ENCODE peak calls at places on chromosomes 12 and 14, in four cellular contexts. P is AG04450, R is fibroblast of mammary gland, M is prostate gland. N is an unnamed sample.

GRCh38 chr14:66503532-66503931 is 4.4 kb upstream of the GPHN start:
- DNase-seq in P (no peak), M (no peak), R (peak), N (no peak)

GRCh38 chr12:13211859-13212664 is 15.5 kb downstream of the EMP1 start:
- DNase-seq in R (peak), M (peak), P (no peak), N (no peak)

GRCh38 chr12:2555487-2556082 is 239.2 kb upstream of the FKBP4 start:
- DNase-seq in M (no peak), P (no peak), R (no peak), N (no peak)

GRCh38 chr14:104665663-104666522 is 23.5 kb upstream of the INF2 start:
- DNase-seq in M (no peak), R (no peak), P (no peak), N (no peak)

GRCh38 chr12:90023207-90023870 is 314.7 kb upstream of the ATP2B1 start:
- DNase-seq in P (no peak), R (no peak), M (no peak), N (no peak)

GRCh38 chr12:42473130-42473529 is 116.4 kb downstream of the PRICKLE1 start:
- DNase-seq in M (no peak), R (peak), P (no peak), N (peak)

GRCh38 chr12:111616177-111616623 is 17.1 kb upstream of the ATXN2 start:
- DNase-seq in R (peak), M (no peak), P (no peak), N (no peak)

GRCh38 chr14:51481643-51482042 is 170.1 kb upstream of the FRMD6 start:
- DNase-seq in M (no peak), P (no peak), R (no peak), N (no peak)

GRCh38 chr12:47965581-47965980 is 2.2 kb downstream of the TMEM106C start:
- DNase-seq in M (no peak), P (no peak), R (no peak), N (no peak)

GRCh38 chr12:575948-576612 is 87.2 kb downstream of the NINJ2 start:
- DNase-seq in M (peak), P (no peak), R (peak), N (no peak)

GRCh38 chr12:132480620-132481132 is 9.3 kb upstream of the FBRSL1 start:
- DNase-seq in M (no peak), P (no peak), R (no peak), N (no peak)

GRCh38 chr12:49345048-49345839 is 1.4 kb upstream of the DNAJC22 start:
- DNase-seq in P (no peak), M (no peak), R (no peak), N (no peak)

GRCh38 chr14:26394114-26394855 is 203.5 kb downstream of the NOVA1 start:
- DNase-seq in P (no peak), R (peak), M (no peak), N (no peak)

GRCh38 chr12:7129647-7130536 is at the start of gene CLSTN3:
- DNase-seq in M (peak), R (peak), P (no peak), N (no peak)

GRCh38 chr14:95452176-95452889 is 64.1 kb downstream of the SYNE3 start:
- DNase-seq in R (no peak), M (no peak), P (no peak), N (no peak)

GRCh38 chr12:67797769-67798168 is 149.2 kb downstream of the DYRK2 start:
- DNase-seq in P (no peak), R (no peak), M (no peak), N (no peak)

GRCh38 chr12:77947326-77947725 is 116.6 kb downstream of the NAV3 start:
- DNase-seq in R (peak), M (no peak), P (no peak), N (no peak)

GRCh38 chr14:91415794-91416743 is 1.6 kb downstream of the CCDC88C start:
- DNase-seq in M (peak), R (no peak), P (no peak), N (no peak)
- H3K4me3 ChIP-seq in M (peak), R (no peak), P (no peak), N (no peak)

GRCh38 chr14:102498678-102499265 is 10.8 kb downstream of the ANKRD9 start:
- DNase-seq in P (no peak), M (no peak), R (no peak), N (no peak)

GRCh38 chr14:102500190-102500661 is 9.3 kb downstream of the ANKRD9 start:
- DNase-seq in R (peak), M (peak), P (no peak), N (peak)

GRCh38 chr14:102498005-102498677 is 11.4 kb downstream of the ANKRD9 start:
- DNase-seq in R (peak), P (no peak), M (no peak), N (no peak)

GRCh38 chr14:102500724-102501123 is 8.9 kb downstream of the ANKRD9 start:
- DNase-seq in P (no peak), R (no peak), M (no peak), N (no peak)

GRCh38 chr14:102499401-102500189 is 10.0 kb downstream of the ANKRD9 start:
- DNase-seq in M (no peak), R (no peak), P (no peak), N (no peak)
- H3K4me3 ChIP-seq in M (no peak), R (no peak), P (no peak), N (no peak)

GRCh38 chr14:64569108-64570045 is 19.6 kb downstream of the PPP1R36 start:
- DNase-seq in P (no peak), M (no peak), R (peak), N (no peak)
- H3K4me3 ChIP-seq in P (no peak), M (no peak), R (no peak), N (no peak)

DNA sequence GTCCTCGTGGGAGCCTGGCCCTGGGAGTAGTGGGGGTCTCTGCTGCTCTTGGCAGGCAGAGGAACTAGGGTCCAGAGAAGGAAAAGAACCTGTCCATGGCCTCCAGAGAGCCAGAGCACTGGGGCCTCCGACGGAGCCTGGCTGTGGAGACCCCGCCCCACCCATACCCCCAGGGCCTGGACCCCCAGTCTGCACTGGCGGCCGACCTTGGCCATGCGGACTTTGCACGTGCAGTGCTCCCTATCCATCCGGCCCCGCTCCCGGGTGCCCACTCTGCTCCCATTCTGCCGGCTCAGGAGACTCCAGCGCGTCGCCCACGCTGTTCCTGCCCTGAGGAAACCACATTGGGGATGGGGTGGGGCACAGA is 1.1 kb downstream of the BEGAIN start:
- DNase-seq in P (no peak), M (no peak), R (no peak), N (no peak)
- H3K4me3 ChIP-seq in P (peak), M (peak), R (peak), N (peak)

GRCh38 chr14:93269341-93270068 is 62.4 kb downstream of the UBR7 start:
- DNase-seq in R (peak), P (peak), M (no peak), N (no peak)
- H3K4me3 ChIP-seq in R (no peak), P (no peak), M (no peak), N (no peak)

DNA sequence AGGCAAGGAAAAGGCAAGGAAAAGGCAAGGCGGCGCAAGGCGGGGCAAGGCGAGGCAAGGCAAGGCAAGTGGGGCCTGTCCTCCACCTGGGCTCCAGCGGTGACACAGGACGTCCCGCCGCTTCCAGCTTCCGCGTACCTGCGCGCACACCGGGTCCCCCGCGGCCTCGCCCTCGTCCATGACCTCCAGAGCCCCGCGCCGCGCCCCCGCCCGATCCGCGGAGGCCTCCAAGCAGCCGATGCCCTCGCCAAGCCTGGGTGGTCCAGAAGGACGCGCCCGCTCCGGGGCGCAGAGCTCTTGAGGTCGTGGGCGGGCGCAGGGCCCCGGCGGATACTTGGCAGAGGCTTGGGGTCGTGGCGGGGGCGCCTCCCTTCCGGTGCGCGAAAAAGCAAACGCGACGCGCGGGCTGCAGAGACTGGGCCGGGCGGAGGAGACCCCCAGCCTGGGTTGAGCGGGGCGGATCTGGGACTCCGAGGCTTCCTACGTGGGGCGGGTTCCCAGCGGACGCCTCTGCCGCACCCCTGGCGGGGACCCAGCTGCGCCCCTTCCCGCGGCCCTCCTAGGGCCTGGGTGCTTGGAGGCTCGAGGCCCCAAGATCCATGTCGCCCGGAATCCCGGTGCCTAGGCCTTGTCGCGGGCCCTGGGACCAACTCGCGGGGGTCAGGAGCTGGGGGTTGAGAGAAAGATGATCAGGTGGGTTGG is 60.7 kb upstream of the EIF5 start:
- DNase-seq in M (no peak), R (no peak), P (no peak), N (no peak)
- H3K4me3 ChIP-seq in M (peak), R (no peak), P (no peak), N (no peak)

GRCh38 chr14:75318353-75318752 is 39.7 kb downstream of the FOS start:
- DNase-seq in P (no peak), M (no peak), R (no peak), N (no peak)
- H3K4me3 ChIP-seq in P (no peak), M (no peak), R (no peak), N (no peak)

GRCh38 chr14:68589447-68590232 is 203.2 kb downstream of the ZFP36L1 start:
- DNase-seq in M (no peak), P (no peak), R (peak), N (peak)

GRCh38 chr14:68590233-68590535 is 202.7 kb downstream of the ZFP36L1 start:
- DNase-seq in R (no peak), P (no peak), M (peak), N (no peak)

GRCh38 chr14:68584786-68585185 is 208.1 kb downstream of the ZFP36L1 start:
- DNase-seq in M (no peak), R (no peak), P (no peak), N (no peak)

GRCh38 chr14:68583527-68584275 is 209.2 kb downstream of the ZFP36L1 start:
- DNase-seq in R (no peak), P (no peak), M (no peak), N (no peak)

DNA sequence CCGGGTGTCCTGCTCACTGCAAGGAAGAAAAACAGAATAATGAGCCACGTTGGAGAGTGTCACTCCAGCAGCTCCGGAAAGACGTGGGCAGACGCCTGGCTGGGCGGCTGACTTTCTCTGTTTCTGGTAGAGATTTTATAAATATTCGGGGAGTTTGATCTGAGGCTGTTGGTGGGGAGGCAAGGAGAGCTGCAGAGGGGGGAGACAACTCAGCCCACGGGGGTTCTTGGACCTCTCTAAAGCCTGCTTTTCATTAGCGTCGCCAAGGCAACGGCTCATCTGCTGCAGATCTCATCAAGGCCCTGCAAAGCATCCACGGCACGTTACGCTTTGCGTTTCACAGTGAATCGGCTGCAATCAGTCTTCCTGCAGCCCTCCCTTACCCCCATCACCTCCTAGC is 207.2 kb downstream of the ZFP36L1 start:
- DNase-seq in M (no peak), R (peak), P (no peak), N (no peak)
- H3K4me3 ChIP-seq in M (no peak), R (no peak), P (no peak), N (no peak)

GRCh38 chr12:104579716-104580495 is 123.2 kb downstream of the CHST11 start:
- DNase-seq in R (peak), M (no peak), P (no peak), N (no peak)
- H3K4me3 ChIP-seq in R (no peak), M (no peak), P (no peak), N (no peak)

GRCh38 chr12:123149088-123149827 is 1.6 kb downstream of the PITPNM2 start:
- DNase-seq in R (no peak), P (no peak), M (no peak), N (no peak)
- H3K4me3 ChIP-seq in R (no peak), P (peak), M (no peak), N (no peak)

N was measured in AG09309.